ENCODE peak calls at places on chromosomes 6 and 20, in eight cellular contexts. P, B, Z, G, V, S, W and Q are unnamed samples.
A peak's percentile ranks its signal among the peaks of the same experiment; 100 is the strongest.

GRCh38 chr20:17014217-17014616 is 212.6 kb upstream of the PCSK2 start:
- DNase-seq in Z (no peak), V (peak; percentile 74), P (no peak), G (no peak), B (no peak), W (no peak), S (no peak), Q (no peak)

GRCh38 chr6:156205678-156206077 is 571.5 kb upstream of the ARID1B start:
- DNase-seq in V (no peak), W (no peak), Z (no peak), B (no peak), P (no peak), S (no peak), G (no peak), Q (no peak)

GRCh38 chr6:5205877-5206840 is 54.6 kb downstream of the LYRM4 start:
- DNase-seq in Z (no peak), G (peak; percentile 67), B (peak; percentile 81), W (peak; percentile 71), V (peak; percentile 67), P (no peak), S (no peak), Q (no peak)

GRCh38 chr6:154931741-154932424 is 63.2 kb upstream of the TIAM2 start:
- DNase-seq in P (no peak), G (no peak), V (no peak), W (no peak), S (no peak), Z (no peak), B (no peak), Q (no peak)

GRCh38 chr20:35344354-35344837 is 52.2 kb upstream of the FAM83C start:
- DNase-seq in Z (no peak), S (no peak), B (peak; percentile 23), V (no peak), W (peak; percentile 29), G (peak; percentile 60), P (no peak), Q (no peak)

GRCh38 chr20:21503345-21503744 is 10.5 kb downstream of the NKX2-2 start:
- DNase-seq in P (no peak), Z (no peak), S (peak; percentile 49), B (no peak), W (no peak), G (no peak), V (no peak), Q (peak; percentile 47)

GRCh38 chr20:51930775-51931174 is 128.5 kb upstream of the SALL4 start:
- DNase-seq in S (no peak), W (no peak), Z (no peak), V (no peak), G (no peak), P (no peak), B (no peak), Q (no peak)

GRCh38 chr6:26660096-26660425 is 515 bp upstream of the ZNF322 start:
- DNase-seq in Z (peak; percentile 56), B (no peak), G (no peak), S (no peak), W (no peak), P (no peak), V (no peak), Q (no peak)

GRCh38 chr6:45116714-45117410 is 211.3 kb upstream of the RUNX2 start:
- DNase-seq in B (no peak), W (no peak), V (no peak), Z (peak; percentile 3), G (no peak), P (no peak), S (no peak), Q (no peak)

GRCh38 chr6:157287247-157287850 is 36.0 kb downstream of the TMEM242 start:
- DNase-seq in G (no peak), P (no peak), B (no peak), W (no peak), V (no peak), Z (no peak), S (no peak), Q (no peak)

GRCh38 chr6:114432380-114432779 is 89.6 kb upstream of the HS3ST5 start:
- DNase-seq in G (no peak), P (no peak), B (no peak), S (no peak), W (no peak), V (no peak), Z (no peak), Q (no peak)

GRCh38 chr6:75409286-75409685 is 84.3 kb downstream of the FILIP1 start:
- DNase-seq in G (no peak), Z (no peak), W (no peak), S (no peak), P (no peak), B (no peak), V (no peak), Q (no peak)

DNA sequence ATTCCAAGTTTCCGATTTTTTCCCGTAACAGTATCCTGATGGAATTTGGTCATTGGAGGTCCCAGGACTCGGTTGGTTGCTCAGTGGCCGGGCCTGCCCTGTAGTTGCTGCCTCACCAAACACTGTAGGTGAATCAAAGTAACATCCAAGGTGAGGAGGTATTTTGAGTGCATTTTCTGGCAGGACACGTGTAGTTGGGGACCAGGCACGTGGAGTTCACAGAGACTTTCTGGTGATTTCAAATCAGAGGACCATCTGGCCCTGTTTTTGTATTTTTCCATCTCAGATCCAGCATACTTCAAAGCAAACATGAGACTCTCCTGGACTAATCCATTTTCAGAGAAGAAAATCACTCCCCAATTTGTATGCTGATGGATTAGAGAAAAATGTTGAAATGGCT is 9.9 kb upstream of the DTD1 start:
- DNase-seq in S (no peak), W (no peak), P (no peak), G (no peak), B (no peak), V (no peak), Z (no peak), Q (no peak)
- H3K27ac ChIP-seq in S (no peak overlapping the region), W (no peak overlapping the region), P (no peak overlapping the region), G (no peak overlapping the region), B (no peak overlapping the region), V (no peak overlapping the region), Z (no peak overlapping the region), Q (no peak overlapping the region)

GRCh38 chr6:1622220-1622841 is 12.6 kb downstream of the FOXC1 start:
- DNase-seq in W (no peak), G (no peak), B (no peak), V (no peak), Z (no peak), S (no peak), P (no peak), Q (peak; percentile 74)

GRCh38 chr6:1624071-1624847 is 14.5 kb downstream of the FOXC1 start:
- DNase-seq in W (no peak), G (no peak), S (peak; percentile 73), B (no peak), Z (no peak), V (no peak), P (no peak), Q (peak; percentile 87)

GRCh38 chr6:1622851-1623768 is 13.4 kb downstream of the FOXC1 start:
- DNase-seq in G (no peak), V (no peak), W (no peak), B (no peak), P (no peak), Z (no peak), S (no peak), Q (peak; percentile 80)

GRCh38 chr6:1624848-1625341 is 15.2 kb downstream of the FOXC1 start:
- DNase-seq in W (no peak), P (no peak), V (no peak), Z (no peak), G (no peak), B (no peak), S (peak; percentile 81), Q (peak; percentile 79)

DNA sequence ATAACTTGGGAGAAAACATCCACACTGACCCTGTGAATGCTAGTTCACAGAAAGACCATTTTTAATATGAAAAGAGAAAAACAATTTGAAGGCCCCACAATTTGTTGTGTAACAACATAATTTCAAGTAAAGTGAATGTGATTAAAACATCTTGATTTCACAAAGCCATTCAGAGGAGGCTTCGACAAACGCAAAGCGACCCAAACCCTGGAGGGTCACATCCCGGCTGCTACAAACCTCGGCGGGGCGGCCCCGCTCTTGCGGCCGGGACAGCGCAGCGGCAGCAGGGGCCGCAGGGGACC is 14.0 kb downstream of the FOXC1 start:
- DNase-seq in V (no peak), S (no peak), Z (no peak), P (no peak), G (no peak), B (no peak), W (no peak), Q (no peak)
- H3K27ac ChIP-seq in V (peak overlapping the region; percentile 53), S (no peak overlapping the region), Z (no peak overlapping the region), P (no peak overlapping the region), G (peak overlapping the region; percentile 84), B (no peak overlapping the region), W (no peak overlapping the region), Q (peak overlapping the region; percentile 86)

GRCh38 chr6:82220167-82220566 is 27.4 kb downstream of the IBTK start:
- DNase-seq in S (no peak), W (no peak), G (no peak), B (no peak), Z (no peak), P (no peak), V (no peak), Q (no peak)

GRCh38 chr6:82211326-82211725 is 36.2 kb downstream of the IBTK start:
- DNase-seq in P (no peak), W (no peak), B (no peak), S (no peak), G (no peak), V (no peak), Z (no peak), Q (no peak)

GRCh38 chr6:82216549-82216948 is 31.0 kb downstream of the IBTK start:
- DNase-seq in Z (no peak), P (no peak), V (no peak), G (no peak), S (no peak), B (no peak), W (no peak), Q (no peak)

GRCh38 chr6:82217014-82217621 is 30.4 kb downstream of the IBTK start:
- DNase-seq in P (no peak), S (no peak), W (no peak), G (no peak), Z (no peak), B (no peak), V (no peak), Q (no peak)
- H3K27ac ChIP-seq in P (no peak overlapping the region), S (no peak overlapping the region), W (peak overlapping the region; percentile 1), G (no peak overlapping the region), Z (no peak overlapping the region), B (no peak overlapping the region), V (no peak overlapping the region), Q (no peak overlapping the region)

DNA sequence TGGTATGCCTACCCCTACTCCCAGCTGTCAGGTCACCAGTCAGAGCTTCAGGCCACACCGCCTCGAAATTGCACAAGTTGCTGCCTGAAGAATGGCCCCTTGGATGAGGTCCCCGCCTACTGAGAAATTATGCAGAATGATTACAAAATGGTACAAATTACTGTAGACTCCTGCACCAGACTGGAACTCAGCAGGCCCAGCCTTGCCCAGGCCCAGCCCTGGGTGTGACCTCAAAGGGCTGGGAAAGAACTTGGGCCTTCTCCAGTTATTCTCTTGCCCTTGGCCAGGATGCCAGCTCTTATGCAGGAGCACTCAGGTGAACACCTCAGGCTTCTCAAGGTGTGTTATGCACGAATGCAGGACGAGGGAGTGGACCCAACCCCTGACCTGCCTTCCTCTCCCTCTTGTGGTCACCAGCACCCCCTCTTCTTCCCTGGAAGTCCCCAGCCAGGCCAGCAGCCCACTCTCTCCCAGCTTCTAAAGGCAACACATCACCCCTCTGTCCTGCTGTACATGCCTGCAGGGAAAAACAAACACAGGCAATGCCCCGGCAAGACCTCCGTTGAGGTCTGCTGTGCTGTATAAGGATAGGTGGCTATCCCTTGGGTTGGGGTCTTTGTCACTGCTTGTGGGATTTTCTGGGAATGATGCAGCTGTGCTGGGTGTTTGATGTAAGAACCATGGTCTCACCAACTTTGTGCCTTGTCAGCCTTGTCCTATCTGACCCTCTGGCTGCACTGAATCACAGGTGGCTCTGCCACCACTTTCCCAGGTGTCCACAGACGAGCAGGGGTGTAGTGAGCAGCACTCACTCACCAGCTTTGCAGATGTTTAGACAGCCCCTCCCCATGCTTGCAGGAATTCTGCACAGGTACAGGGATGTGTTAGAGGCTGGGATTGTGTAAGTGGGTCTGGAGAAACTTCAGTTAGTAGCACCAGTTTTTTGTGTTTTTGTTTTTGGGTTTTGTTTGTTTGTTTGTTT is 88.5 kb upstream of the NAA20 start:
- DNase-seq in G (no peak), B (no peak), V (no peak), W (peak; percentile 79), Z (no peak), P (no peak), S (peak; percentile 81), Q (no peak)
- H3K27ac ChIP-seq in G (peak overlapping the region; percentile 49), B (peak overlapping the region; percentile 61), V (peak overlapping the region; percentile 49), W (peak overlapping the region; percentile 71), Z (no peak overlapping the region), P (no peak overlapping the region), S (peak overlapping the region; percentile 33), Q (peak overlapping the region; percentile 38)